ENCODE peak calls at places on chromosomes 4 and X, in seven cellular contexts. R, Y, H, G, L, B and C are unnamed samples.

GRCh38 chrX:71164071-71164470 is 19.4 kb downstream of the NLGN3 start:
- DNase-seq in R (no peak), Y (no peak), H (no peak), G (no peak), L (no peak), B (no peak), C (no peak)

GRCh38 chr4:52701207-52701606 is 42.1 kb upstream of the USP46 start:
- DNase-seq in R (no peak), Y (no peak), H (no peak), G (no peak), L (no peak), B (no peak), C (no peak)

GRCh38 chr4:89295415-89295927 is 12.1 kb downstream of the GPRIN3 start:
- DNase-seq in R (no peak), Y (no peak), H (no peak), G (no peak), L (no peak), B (no peak), C (no peak)

GRCh38 chr4:10171055-10171454 is 54.5 kb upstream of the WDR1 start:
- DNase-seq in R (no peak), Y (no peak), H (no peak), G (no peak), L (no peak), B (no peak), C (no peak)

GRCh38 chr4:74181225-74181624 is 23.3 kb downstream of the MTHFD2L start:
- DNase-seq in R (no peak), Y (no peak), H (no peak), G (no peak), L (no peak), B (no peak), C (no peak)

GRCh38 chr4:38884254-38884653 is 16.6 kb downstream of the FAM114A1 start:
- DNase-seq in R (no peak), Y (no peak), H (no peak), G (no peak), L (no peak), B (no peak), C (no peak)

GRCh38 chr4:8076023-8076422 is 82.6 kb downstream of the ABLIM2 start:
- DNase-seq in R (no peak), Y (no peak), H (no peak), G (no peak), L (no peak), B (no peak), C (no peak)

GRCh38 chr4:52959545-52959944 is 97.4 kb downstream of the RASL11B start:
- DNase-seq in R (no peak), Y (no peak), H (no peak), G (no peak), L (no peak), B (no peak), C (no peak)

GRCh38 chr4:119136541-119136940 is 909 bp downstream of the MYOZ2 start:
- DNase-seq in R (no peak), Y (no peak), H (no peak), G (no peak), L (no peak), B (no peak), C (no peak)

GRCh38 chrX:25206761-25207160 is 191.0 kb upstream of the ARX start:
- DNase-seq in R (no peak), Y (no peak), H (no peak), G (no peak), L (no peak), B (no peak), C (no peak)

GRCh38 chr4:7198440-7199128 is 6.2 kb downstream of the SORCS2 start:
- DNase-seq in R (no peak), Y (no peak), H (no peak), G (peak; percentile 40), L (peak; percentile 49), B (no peak), C (no peak)

GRCh38 chrX:66680451-66680850 is 41.6 kb upstream of the EDA2R start:
- DNase-seq in R (no peak), Y (no peak), H (no peak), G (no peak), L (no peak), B (no peak), C (no peak)

GRCh38 chr4:26909369-26909768 is 48.7 kb downstream of the STIM2 start:
- DNase-seq in R (no peak), Y (no peak), H (no peak), G (no peak), L (no peak), B (no peak), C (no peak)

GRCh38 chr4:62644372-62644771 is 1444.2 kb downstream of the ADGRL3 start:
- DNase-seq in R (no peak), Y (no peak), H (no peak), G (no peak), L (no peak), B (no peak), C (no peak)

GRCh38 chr4:141346144-141346543 is 125.4 kb downstream of the ZNF330 start:
- DNase-seq in R (no peak), Y (peak; percentile 24), H (no peak), G (peak; percentile 64), L (no peak), B (no peak), C (no peak)

GRCh38 chr4:81491943-81492342 is 20.2 kb upstream of the RASGEF1B start:
- DNase-seq in R (no peak), Y (no peak), H (peak; percentile 89), G (no peak), L (no peak), B (no peak), C (peak; percentile 51)

GRCh38 chr4:100106982-100107381 is 83.3 kb downstream of the DDIT4L start:
- DNase-seq in R (no peak), Y (no peak), H (peak; percentile 43), G (no peak), L (no peak), B (no peak), C (no peak)

GRCh38 chr4:37793562-37793961 is 32.9 kb upstream of the PGM2 start:
- DNase-seq in R (no peak), Y (no peak), H (peak; percentile 27), G (no peak), L (no peak), B (no peak), C (no peak)

GRCh38 chr4:70979445-70980008 is 13.9 kb upstream of the DCK start:
- DNase-seq in R (no peak), Y (no peak), H (no peak), G (no peak), L (no peak), B (no peak), C (no peak)

GRCh38 chr4:76702440-76703122 is 195.4 kb downstream of the SOWAHB start:
- DNase-seq in R (no peak), Y (no peak), H (no peak), G (no peak), L (no peak), B (no peak), C (no peak)
- H3K4me1 ChIP-seq in R (no peaks in the 10 kb centered on the region), Y (peaks cover 53% of the 10 kb centered on the region), H (no peaks in the 10 kb centered on the region), G (peaks cover 4% of the 10 kb centered on the region), L (peaks cover 29% of the 10 kb centered on the region), B (peaks cover 46% of the 10 kb centered on the region), C (no peaks in the 10 kb centered on the region)

GRCh38 chr4:5798946-5799345 is 87.9 kb downstream of the EVC start:
- DNase-seq in R (no peak), Y (no peak), H (no peak), G (no peak), L (no peak), B (no peak), C (no peak)
- H3K9me3 ChIP-seq in R (no peaks in the 10 kb centered on the region), Y (no peaks in the 10 kb centered on the region), H (no peaks in the 10 kb centered on the region), G (no peaks in the 10 kb centered on the region), L (no peaks in the 10 kb centered on the region), B (no peaks in the 10 kb centered on the region), C (no peaks in the 10 kb centered on the region)

GRCh38 chr4:168153596-168154440 is 61.5 kb downstream of the ANXA10 start:
- DNase-seq in R (peak; percentile 34), Y (peak; percentile 74), H (peak; percentile 65), G (peak; percentile 83), L (peak; percentile 87), B (peak; percentile 76), C (peak; percentile 57)
- H3K4me3 ChIP-seq in R (no peak overlapping the region), Y (no peak overlapping the region), H (no peak overlapping the region), G (no peak overlapping the region), L (peak overlapping the region; percentile 37), B (no peak overlapping the region), C (peak overlapping the region; percentile 61)

GRCh38 chr4:1218892-1219552 is 29.9 kb downstream of the CTBP1 start:
- DNase-seq in R (no peak), Y (no peak), H (no peak), G (no peak), L (no peak), B (no peak), C (no peak)

GRCh38 chr4:1216076-1216614 is 32.8 kb downstream of the CTBP1 start:
- DNase-seq in R (no peak), Y (no peak), H (no peak), G (no peak), L (no peak), B (no peak), C (no peak)

GRCh38 chr4:1215347-1216075 is 33.4 kb downstream of the CTBP1 start:
- DNase-seq in R (no peak), Y (no peak), H (no peak), G (no peak), L (no peak), B (peak; percentile 73), C (no peak)

GRCh38 chr4:1217366-1217765 is 31.6 kb downstream of the CTBP1 start:
- DNase-seq in R (no peak), Y (no peak), H (no peak), G (no peak), L (no peak), B (no peak), C (no peak)

GRCh38 chr4:1216869-1217294 is 32.0 kb downstream of the CTBP1 start:
- DNase-seq in R (peak; percentile 34), Y (no peak), H (peak; percentile 72), G (no peak), L (no peak), B (peak; percentile 78), C (peak; percentile 18)
- H3K4me1 ChIP-seq in R (peaks cover 24% of the 10 kb centered on the region), Y (no peaks in the 10 kb centered on the region), H (peaks cover 40% of the 10 kb centered on the region), G (no peaks in the 10 kb centered on the region), L (peaks cover 51% of the 10 kb centered on the region), B (peaks cover 5% of the 10 kb centered on the region), C (peaks cover 33% of the 10 kb centered on the region)

DNA sequence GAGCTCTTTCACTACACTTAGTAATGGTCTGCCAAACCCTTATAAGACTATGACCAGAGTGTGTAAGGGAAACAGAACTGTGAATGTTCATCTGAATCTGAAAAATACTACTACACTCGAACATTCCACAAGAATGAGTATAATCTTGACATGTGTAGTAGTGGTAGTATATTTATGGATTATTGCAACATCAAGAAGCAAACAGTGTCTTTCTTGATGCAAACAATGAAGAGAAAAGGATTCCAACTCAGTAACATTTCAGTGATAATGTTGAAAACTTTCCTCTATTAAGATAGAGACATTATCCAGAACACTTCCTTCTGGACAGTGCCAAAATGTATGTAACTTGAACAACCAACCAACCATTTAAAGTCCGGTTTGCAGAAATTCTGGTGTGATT is 394.7 kb upstream of the CPEB2 start:
- DNase-seq in R (no peak), Y (no peak), H (no peak), G (no peak), L (no peak), B (no peak), C (no peak)
- H3K9me3 ChIP-seq in R (no peaks in the 10 kb centered on the region), Y (peaks cover 7% of the 10 kb centered on the region), H (no peaks in the 10 kb centered on the region), G (no peaks in the 10 kb centered on the region), L (no peaks in the 10 kb centered on the region), B (no peaks in the 10 kb centered on the region), C (no peaks in the 10 kb centered on the region)

GRCh38 chr4:3037957-3038451 is 36.3 kb downstream of the HTT-AS start:
- DNase-seq in R (no peak), Y (no peak), H (no peak), G (no peak), L (peak; percentile 18), B (no peak), C (no peak)
- H3K4me3 ChIP-seq in R (peak overlapping the region; percentile 22), Y (no peak overlapping the region), H (no peak overlapping the region), G (no peak overlapping the region), L (peak overlapping the region; percentile 35), B (no peak overlapping the region), C (peak overlapping the region; percentile 60)